ENCODE peak calls at places on chromosome 10, in five cellular contexts. F, W, U, R and H are unnamed samples.

GRCh38 chr10:63273575-63273974 is 140.4 kb downstream of the NRBF2 start:
- DNase-seq in F (no peak), W (no peak), U (no peak), R (no peak), H (no peak)

GRCh38 chr10:1169186-1169885 is 113.2 kb downstream of the WDR37 start:
- DNase-seq in F (no peak), W (no peak), U (no peak), R (no peak), H (no peak)

GRCh38 chr10:32961892-32962369 is 3.9 kb upstream of the ITGB1 start:
- DNase-seq in F (no peak), W (peak; percentile 90), U (peak; percentile 91), R (peak; percentile 87), H (no peak)

GRCh38 chr10:71271626-71272025 is 47.4 kb upstream of the SLC29A3 start:
- DNase-seq in F (no peak), W (no peak), U (no peak), R (no peak), H (no peak)

GRCh38 chr10:7819126-7819470 is 793 bp downstream of the TAF3 start:
- DNase-seq in F (no peak), W (peak; percentile 51), U (peak; percentile 84), R (peak; percentile 49), H (peak; percentile 55)

GRCh38 chr10:113335603-113336002 is 217.2 kb upstream of the HABP2 start:
- DNase-seq in F (no peak), W (peak; percentile 22), U (peak; percentile 32), R (peak; percentile 6), H (no peak)

GRCh38 chr10:104559935-104560334 is 81.2 kb upstream of the SORCS3 start:
- DNase-seq in F (no peak), W (no peak), U (peak; percentile 44), R (no peak), H (no peak)

GRCh38 chr10:91590904-91591791 is 41.7 kb downstream of the PPP1R3C start:
- DNase-seq in F (no peak), W (peak; percentile 97), U (peak; percentile 67), R (no peak), H (no peak)

GRCh38 chr10:71572962-71573361 is 146.6 kb downstream of the C10orf105 start:
- DNase-seq in F (no peak), W (no peak), U (no peak), R (no peak), H (no peak)

GRCh38 chr10:119511828-119512515 is 30.5 kb downstream of the RGS10 start:
- DNase-seq in F (no peak), W (no peak), U (no peak), R (no peak), H (no peak)

GRCh38 chr10:96380821-96381220 is 22.0 kb upstream of the OPALIN start:
- DNase-seq in F (no peak), W (no peak), U (peak; percentile 49), R (no peak), H (no peak)

GRCh38 chr10:21649441-21649872 is 115.4 kb downstream of the MLLT10 start:
- DNase-seq in F (no peak), W (no peak), U (peak; percentile 4), R (peak; percentile 11), H (no peak)

GRCh38 chr10:132814469-132814856 is 28.5 kb upstream of the NKX6-2 start:
- DNase-seq in F (no peak), W (no peak), U (no peak), R (no peak), H (no peak)

GRCh38 chr10:113094114-113094486 is 144.1 kb downstream of the TCF7L2 start:
- DNase-seq in F (peak; percentile 23), W (peak; percentile 50), U (peak; percentile 56), R (peak; percentile 60), H (peak; percentile 8)

GRCh38 chr10:111076682-111077661 is at the start of gene ADRA2A:
- DNase-seq in F (no peak), W (peak; percentile 33), U (peak; percentile 91), R (peak; percentile 41), H (peak; percentile 52)

GRCh38 chr10:11612004-11613001 is 853 bp upstream of the USP6NL start:
- DNase-seq in F (no peak), W (peak; percentile 21), U (peak; percentile 46), R (peak; percentile 23), H (no peak)
- H3K9ac ChIP-seq in F (peak overlapping the region; percentile 92), W (peak overlapping the region; percentile 48), U (peak overlapping the region; percentile 74), R (peak overlapping the region; percentile 23), H (peak overlapping the region; percentile 68)

GRCh38 chr10:79507436-79508167 is 4.7 kb upstream of the EIF5AL1 start:
- DNase-seq in F (no peak), W (no peak), U (no peak), R (no peak), H (no peak)
- H3K9ac ChIP-seq in F (no peak overlapping the region), W (no peak overlapping the region), U (no peak overlapping the region), R (no peak overlapping the region), H (no peak overlapping the region)

GRCh38 chr10:59887972-59888640 is 18.2 kb downstream of the CCDC6 start:
- DNase-seq in F (no peak), W (no peak), U (no peak), R (no peak), H (no peak)
- H3K9ac ChIP-seq in F (no peak overlapping the region), W (no peak overlapping the region), U (no peak overlapping the region), R (no peak overlapping the region), H (no peak overlapping the region)

GRCh38 chr10:43863859-43864591 is 215.3 kb upstream of the ZNF32 start:
- DNase-seq in F (no peak), W (peak; percentile 59), U (peak; percentile 92), R (peak; percentile 27), H (no peak)
- H3K9ac ChIP-seq in F (no peak overlapping the region), W (no peak overlapping the region), U (peak overlapping the region; percentile 49), R (no peak overlapping the region), H (no peak overlapping the region)

DNA sequence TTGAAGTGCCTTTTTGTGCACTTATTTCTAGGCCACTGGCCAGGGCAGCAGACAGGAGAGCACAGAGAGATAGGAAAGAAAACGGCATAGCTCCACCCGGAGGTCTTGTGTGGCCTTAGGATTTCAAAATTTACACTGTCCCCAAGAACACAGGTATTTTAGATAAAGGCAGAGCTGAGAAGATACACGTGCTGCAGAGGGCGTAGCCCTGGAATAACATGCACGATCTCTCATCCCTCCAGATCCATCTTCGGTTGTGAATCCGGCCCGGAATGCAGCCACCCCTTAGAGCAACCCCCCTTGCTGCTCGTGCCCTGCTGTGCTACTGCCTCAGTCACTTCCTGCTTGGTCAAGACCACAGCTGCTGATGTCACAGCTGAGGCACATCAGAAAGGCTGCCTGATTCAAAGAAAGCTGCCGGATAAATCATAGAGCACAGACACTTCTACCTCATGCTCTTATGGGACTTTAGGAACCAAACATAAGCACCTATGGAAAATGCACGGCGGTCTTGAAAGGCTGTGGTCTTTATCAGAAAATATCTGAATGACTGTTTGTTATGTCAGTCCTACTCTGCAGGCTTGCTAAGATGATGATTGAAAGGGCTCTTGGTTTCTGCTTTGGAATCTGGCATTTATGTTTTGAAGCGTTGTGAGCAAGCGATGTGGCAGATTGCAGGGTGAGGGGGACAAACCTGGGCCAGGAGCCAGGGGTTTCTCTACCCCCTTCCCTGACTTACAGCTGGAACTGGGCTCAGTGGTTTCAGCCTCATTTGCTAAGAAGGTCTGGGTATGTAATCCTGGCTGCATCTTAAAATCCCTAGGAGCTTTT is 152.0 kb downstream of the SVIL start:
- DNase-seq in F (no peak), W (peak; percentile 60), U (peak; percentile 70), R (no peak), H (no peak)
- H3K9ac ChIP-seq in F (no peak overlapping the region), W (no peak overlapping the region), U (peak overlapping the region; percentile 14), R (no peak overlapping the region), H (no peak overlapping the region)

DNA sequence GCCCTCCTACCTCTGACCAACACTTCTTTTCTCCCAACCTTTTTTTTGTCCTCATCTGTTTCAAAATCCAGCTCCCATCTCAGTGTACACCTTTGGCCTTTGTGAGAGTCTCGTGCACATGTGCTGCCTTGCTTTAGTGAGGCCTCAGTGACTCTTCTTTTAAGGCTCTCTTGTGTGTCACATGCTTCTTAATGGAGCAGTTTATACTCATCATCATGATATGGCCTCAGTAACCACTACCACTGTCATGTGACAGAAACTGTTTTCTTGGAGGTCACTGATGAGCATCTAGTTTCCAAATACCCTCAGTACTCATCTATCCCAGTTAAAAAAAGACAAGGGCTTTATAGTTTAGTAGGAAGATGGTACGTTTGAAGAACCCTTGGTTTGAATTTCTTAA is 8.1 kb upstream of the ARHGAP22 start:
- DNase-seq in F (no peak), W (no peak), U (peak; percentile 53), R (no peak), H (peak; percentile 21)
- H3K9ac ChIP-seq in F (no peak overlapping the region), W (no peak overlapping the region), U (peak overlapping the region; percentile 57), R (no peak overlapping the region), H (no peak overlapping the region)

GRCh38 chr10:109882251-109883057 is 40.9 kb downstream of the XPNPEP1 start:
- DNase-seq in F (no peak), W (no peak), U (no peak), R (no peak), H (no peak)
- H3K9ac ChIP-seq in F (no peak overlapping the region), W (no peak overlapping the region), U (no peak overlapping the region), R (no peak overlapping the region), H (no peak overlapping the region)

DNA sequence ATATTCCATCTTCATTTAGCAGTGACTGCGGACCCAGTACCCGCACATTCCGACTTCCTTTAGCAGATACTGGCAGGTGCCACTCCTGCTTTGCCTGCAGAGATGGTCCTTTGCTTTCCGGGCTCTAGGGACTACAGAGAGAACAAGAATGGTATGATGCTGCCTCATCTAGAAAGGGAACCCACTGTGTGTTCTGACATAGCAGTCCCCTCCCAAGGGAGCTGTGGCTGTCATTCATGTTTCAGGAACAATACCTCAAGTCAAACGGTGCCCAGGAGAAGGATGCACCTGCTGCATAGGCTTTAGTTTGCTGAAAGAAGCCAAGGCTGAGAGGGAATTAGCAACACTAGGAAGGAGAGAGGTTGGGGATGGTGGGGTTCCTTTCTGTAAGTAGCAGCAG is 15.9 kb upstream of the TMEM72 start:
- DNase-seq in F (no peak), W (no peak), U (no peak), R (no peak), H (peak; percentile 19)
- H3K9ac ChIP-seq in F (no peak overlapping the region), W (no peak overlapping the region), U (no peak overlapping the region), R (no peak overlapping the region), H (no peak overlapping the region)

GRCh38 chr10:35526775-35527174 is 78.4 kb upstream of the GJD4 start:
- DNase-seq in F (no peak), W (no peak), U (no peak), R (no peak), H (no peak)

GRCh38 chr10:35523670-35524225 is 81.4 kb upstream of the GJD4 start:
- DNase-seq in F (no peak), W (no peak), U (no peak), R (no peak), H (no peak)
- H3K9ac ChIP-seq in F (no peak overlapping the region), W (no peak overlapping the region), U (no peak overlapping the region), R (no peak overlapping the region), H (no peak overlapping the region)

GRCh38 chr10:29328988-29329387 is 40.1 kb downstream of the LYZL1 start:
- DNase-seq in F (no peak), W (peak; percentile 49), U (peak; percentile 78), R (no peak), H (no peak)
- H3K9ac ChIP-seq in F (no peak overlapping the region), W (no peak overlapping the region), U (no peak overlapping the region), R (no peak overlapping the region), H (no peak overlapping the region)